ENCODE peak calls at places on chromosome 19, in nine cellular contexts. C is thyroid gland, B is lower leg skin, Q is uterus, P is sigmoid colon, L is A549, N is endothelial cell of umbilical vein, O is adrenal gland, U is tibial nerve. E is an unnamed sample.

GRCh38 chr19:18596752-18597157 is 8.2 kb downstream of the REX1BD start:
- DNase-seq in C (no peak), B (no peak), Q (peak), P (no peak), L (no peak), N (peak), O (peak), U (peak), E (peak)

GRCh38 chr19:3979674-3980352 is 5.5 kb downstream of the EEF2 start:
- DNase-seq in C (no peak), B (no peak), Q (no peak), P (peak), L (no peak), N (no peak), O (no peak), U (no peak), E (no peak)

GRCh38 chr19:30873691-30874090 is 475.5 kb downstream of the TSHZ3 start:
- DNase-seq in C (no peak), B (peak), Q (no peak), P (no peak), L (no peak), N (no peak), O (no peak), U (no peak), E (no peak)

GRCh38 chr19:19459707-19460251 is 54.3 kb downstream of the GATAD2A start:
- DNase-seq in C (peak), B (peak), Q (no peak), P (no peak), L (no peak), N (peak), O (peak), U (no peak), E (peak)

GRCh38 chr19:36041831-36042230 is 9.2 kb upstream of the CLIP3 start:
- DNase-seq in C (peak), B (no peak), Q (peak), P (no peak), L (no peak), N (peak), O (no peak), U (no peak), E (no peak)

GRCh38 chr19:40442328-40443130 is 1.6 kb downstream of the SERTAD3 start:
- DNase-seq in C (peak), B (no peak), Q (no peak), P (no peak), L (no peak), N (no peak), O (no peak), U (no peak), E (peak)

GRCh38 chr19:50315773-50316448 is 13.3 kb downstream of the KCNC3 start:
- DNase-seq in C (peak), B (no peak), Q (no peak), P (no peak), L (peak), N (no peak), O (peak), U (no peak), E (no peak)

GRCh38 chr19:12866416-12867119 is 14.7 kb downstream of the DNASE2 start:
- DNase-seq in C (no peak), B (no peak), Q (no peak), P (no peak), L (no peak), N (no peak), O (no peak), U (no peak), E (no peak)

GRCh38 chr19:17997969-17998826 is 9.8 kb upstream of the ARRDC2 start:
- DNase-seq in C (no peak), B (no peak), Q (no peak), P (no peak), L (peak), N (no peak), O (no peak), U (no peak), E (peak)

GRCh38 chr19:10863107-10863700 is 8.1 kb upstream of the CARM1 start:
- DNase-seq in C (peak), B (no peak), Q (no peak), P (no peak), L (no peak), N (no peak), O (no peak), U (no peak), E (no peak)

GRCh38 chr19:10862561-10863106 is 8.7 kb upstream of the CARM1 start:
- DNase-seq in C (no peak), B (no peak), Q (no peak), P (no peak), L (no peak), N (no peak), O (no peak), U (no peak), E (no peak)

GRCh38 chr19:10861118-10861651 is 10.2 kb upstream of the CARM1 start:
- DNase-seq in C (no peak), B (no peak), Q (no peak), P (no peak), L (no peak), N (peak), O (no peak), U (no peak), E (peak)

GRCh38 chr19:10866495-10866894 is 4.9 kb upstream of the CARM1 start:
- DNase-seq in C (no peak), B (no peak), Q (no peak), P (no peak), L (no peak), N (no peak), O (no peak), U (no peak), E (no peak)

DNA sequence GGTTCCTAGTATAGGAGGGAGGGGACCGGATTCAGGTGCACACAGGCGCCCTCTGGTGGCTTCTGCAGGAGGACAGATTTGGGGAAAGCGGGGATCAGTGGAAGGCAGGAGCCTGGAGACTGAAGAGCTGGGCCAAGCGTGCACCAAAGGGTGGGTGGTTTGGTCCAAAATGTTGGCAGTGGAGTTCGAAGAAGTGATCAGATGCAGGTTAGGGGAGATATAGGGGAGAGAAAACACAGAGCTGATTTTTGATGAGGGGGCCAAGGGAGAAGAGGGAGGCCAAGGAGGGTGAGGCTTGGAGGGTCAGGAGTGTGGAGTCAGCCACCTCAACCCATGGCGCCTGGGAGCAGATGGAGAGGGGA is 6.8 kb upstream of the CARM1 start:
- DNase-seq in C (peak), B (peak), Q (peak), P (peak), L (peak), N (peak), O (peak), U (peak), E (peak)
- TF ChIP-seq POLR2A in C (no peak), B (no peak), Q (no peak), P (no peak), L (no peak), N (no peak), O (no peak), U (no peak), E (no peak)

DNA sequence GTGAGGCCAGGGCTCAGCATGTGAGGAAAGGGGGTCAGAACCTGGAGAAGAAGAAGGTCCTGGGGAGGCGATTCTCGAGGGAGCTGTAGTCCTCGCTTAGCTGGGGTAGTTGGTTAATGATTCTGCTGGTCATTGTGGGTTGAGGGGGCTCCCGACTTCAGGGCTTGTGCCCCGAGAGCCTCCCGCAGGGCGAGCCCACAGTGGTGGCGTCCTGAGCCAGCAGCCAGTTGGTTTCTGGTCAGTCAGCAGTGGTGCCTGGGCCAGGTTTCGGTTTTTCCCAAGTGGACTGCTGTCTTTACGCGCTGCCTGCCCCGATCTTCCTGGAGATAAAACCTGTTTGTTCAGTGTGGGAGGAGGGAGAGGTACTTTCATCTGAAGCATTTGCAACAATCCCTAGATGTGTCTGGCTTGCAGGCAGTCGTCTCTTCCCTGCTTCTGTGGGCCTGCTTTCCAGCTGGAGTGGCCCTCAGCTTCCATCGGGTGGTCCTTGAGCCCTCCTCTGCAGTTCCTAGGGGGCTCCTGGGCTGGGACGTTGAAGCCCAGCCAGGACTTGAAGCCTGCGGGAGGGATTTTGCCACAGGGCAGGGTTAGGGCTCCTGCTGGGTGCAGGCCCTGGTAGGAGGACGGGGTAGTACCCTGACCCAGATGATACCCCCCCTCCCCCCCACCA is 3.2 kb downstream of the PTBP1 start:
- DNase-seq in C (peak), B (no peak), Q (no peak), P (no peak), L (no peak), N (peak), O (no peak), U (no peak), E (peak)
- TF ChIP-seq POLR2A in C (peak), B (no peak), Q (no peak), P (no peak), L (no peak), N (no peak), O (no peak), U (no peak), E (peak)

GRCh38 chr19:20479483-20479882 is 86.1 kb downstream of the ZNF737 start:
- DNase-seq in C (no peak), B (no peak), Q (no peak), P (no peak), L (no peak), N (no peak), O (no peak), U (no peak), E (no peak)
- TF ChIP-seq POLR2A in C (no peak), B (no peak), Q (no peak), P (no peak), L (no peak), N (no peak), O (no peak), U (no peak), E (no peak)

DNA sequence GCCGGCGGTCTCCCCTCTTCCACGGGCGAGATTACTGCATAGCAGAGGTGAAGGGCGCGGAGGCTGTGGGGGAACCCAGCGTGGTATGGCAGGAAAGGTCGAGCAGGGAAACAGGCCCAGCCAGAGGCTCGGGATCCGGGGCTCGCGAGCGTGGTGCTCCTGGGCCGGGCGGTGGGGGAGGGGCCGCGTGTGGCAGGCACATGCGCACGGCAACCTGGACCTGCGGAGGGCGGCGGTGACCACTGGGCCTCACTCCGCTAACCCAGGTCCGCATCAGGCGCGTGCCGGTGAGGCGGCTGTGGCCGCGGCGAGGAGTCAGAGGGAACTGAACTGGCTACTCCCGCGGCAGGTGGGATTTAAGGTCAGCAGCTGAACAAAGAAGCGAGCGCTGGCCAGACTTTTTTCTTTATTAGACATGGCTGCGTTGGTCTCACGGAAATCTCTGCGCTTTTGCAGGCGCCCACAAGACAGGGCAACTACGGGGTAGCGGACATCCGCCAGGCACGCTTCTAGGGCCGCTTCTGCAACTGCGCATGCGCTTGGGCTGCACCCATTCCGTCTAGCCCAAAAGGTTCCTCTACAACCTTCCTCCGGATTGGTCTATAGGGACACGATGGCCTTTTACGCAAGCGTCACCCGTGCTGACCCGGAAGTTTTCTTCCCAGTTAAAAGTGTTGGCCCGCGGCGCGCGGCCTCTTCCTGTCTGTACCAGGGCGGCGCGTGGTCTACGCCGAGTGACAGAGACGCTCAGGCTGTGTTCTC is at the start of gene RPS5:
- DNase-seq in C (peak), B (peak), Q (peak), P (peak), L (peak), N (peak), O (peak), U (peak), E (peak)
- TF ChIP-seq POLR2A in C (peak), B (no peak), Q (peak), P (peak), L (peak), N (peak), O (peak), U (peak), E (peak)

GRCh38 chr19:44641866-44642265 is 1.8 kb upstream of the PVR start:
- DNase-seq in C (no peak), B (no peak), Q (no peak), P (no peak), L (no peak), N (no peak), O (no peak), U (no peak), E (no peak)

GRCh38 chr19:44642375-44642774 is 1.3 kb upstream of the PVR start:
- DNase-seq in C (no peak), B (no peak), Q (no peak), P (no peak), L (no peak), N (no peak), O (no peak), U (no peak), E (no peak)

GRCh38 chr19:44645407-44646048 is 1.8 kb downstream of the PVR start:
- DNase-seq in C (no peak), B (no peak), Q (no peak), P (no peak), L (no peak), N (no peak), O (no peak), U (no peak), E (no peak)

GRCh38 chr19:44644391-44645016 is 794 bp downstream of the PVR start:
- DNase-seq in C (peak), B (no peak), Q (no peak), P (peak), L (peak), N (peak), O (peak), U (no peak), E (peak)

GRCh38 chr19:44643605-44644390 is at the start of gene PVR:
- DNase-seq in C (peak), B (peak), Q (peak), P (peak), L (peak), N (peak), O (peak), U (no peak), E (peak)
- TF ChIP-seq POLR2A in C (peak), B (no peak), Q (peak), P (peak), L (peak), N (peak), O (peak), U (peak), E (peak)

E was measured in transverse colon.